ENCODE peak calls at places on chromosomes 4 and X, in four cellular contexts. R is astrocyte, A is tibial nerve, Z is tibial artery. C is an unnamed sample.

GRCh38 chrX:115229337-115229991 is 4.4 kb downstream of the LRCH2 start:
- DNase-seq in A (no peak), Z (no peak), R (no peak), C (no peak)

GRCh38 chr4:147368948-147369347 is 111.9 kb upstream of the EDNRA start:
- DNase-seq in R (peak; percentile 53), Z (no peak), A (no peak), C (no peak)

GRCh38 chrX:20620301-20620700 is 353.6 kb upstream of the RPS6KA3 start:
- DNase-seq in R (peak; percentile 79), Z (no peak), A (no peak), C (no peak)

GRCh38 chr4:27056281-27056680 is 195.6 kb downstream of the STIM2 start:
- DNase-seq in A (no peak), R (no peak), Z (no peak), C (no peak)

GRCh38 chrX:57453901-57454300 is 137.9 kb upstream of the ZXDB start:
- DNase-seq in R (no peak), Z (no peak), A (no peak), C (no peak)

GRCh38 chr4:47837582-47838294 is at the start of gene CORIN:
- DNase-seq in R (no peak), A (no peak), Z (peak; percentile 63), C (no peak)

GRCh38 chr4:27001398-27002164 is 140.9 kb downstream of the STIM2 start:
- DNase-seq in Z (no peak), R (no peak), A (no peak), C (no peak)

GRCh38 chr4:4880492-4880891 is 21.0 kb downstream of the MSX1 start:
- DNase-seq in A (no peak), R (no peak), Z (no peak), C (no peak)

GRCh38 chr4:37982736-37983135 is 22.5 kb downstream of the PTTG2 start:
- DNase-seq in R (no peak), Z (no peak), A (no peak), C (no peak)

GRCh38 chr4:53777244-53777984 is 186.1 kb upstream of the LNX1 start:
- DNase-seq in A (no peak), Z (no peak), R (peak; percentile 82), C (no peak)

GRCh38 chrX:12411831-12412230 is 273.6 kb downstream of the FRMPD4 start:
- DNase-seq in R (peak; percentile 16), Z (no peak), A (no peak), C (no peak)

GRCh38 chrX:12410523-12410922 is 272.2 kb downstream of the FRMPD4 start:
- DNase-seq in R (no peak), A (no peak), Z (no peak), C (no peak)

DNA sequence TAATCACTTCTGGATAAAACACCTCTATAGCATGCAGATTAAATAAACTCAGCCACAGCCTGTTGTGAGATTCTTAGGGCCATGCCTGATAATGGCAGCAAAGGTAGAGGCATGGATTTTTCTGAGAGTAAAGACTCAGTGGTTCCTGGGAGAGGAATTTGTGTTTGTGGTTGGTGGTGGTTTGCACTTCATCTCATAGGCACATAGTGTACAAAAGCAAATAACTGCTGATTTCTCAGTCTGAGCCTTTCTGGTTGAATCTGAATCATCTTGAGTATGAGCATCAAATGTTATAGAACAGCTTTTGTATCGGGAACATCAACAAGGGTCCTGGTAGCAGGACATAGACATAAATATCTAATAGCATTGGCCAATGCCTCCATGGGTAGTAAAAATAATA is 274.3 kb downstream of the FRMPD4 start:
- DNase-seq in R (no peak), Z (no peak), A (no peak), C (no peak)
- H3K27ac ChIP-seq in R (no peak overlapping the region), Z (no peak overlapping the region), A (no peak overlapping the region), C (no peak overlapping the region)

GRCh38 chr4:73718375-73719373 is 21.7 kb upstream of the CXCL8 start:
- DNase-seq in Z (no peak), A (no peak), R (peak; percentile 76), C (no peak)

GRCh38 chr4:73721419-73721818 is 18.9 kb upstream of the CXCL8 start:
- DNase-seq in Z (no peak), A (peak; percentile 52), R (peak; percentile 77), C (no peak)

GRCh38 chr4:73723029-73723428 is 17.3 kb upstream of the CXCL8 start:
- DNase-seq in Z (no peak), R (peak; percentile 55), A (no peak), C (no peak)

GRCh38 chr4:73723945-73724344 is 16.4 kb upstream of the CXCL8 start:
- DNase-seq in R (no peak), Z (no peak), A (no peak), C (no peak)

DNA sequence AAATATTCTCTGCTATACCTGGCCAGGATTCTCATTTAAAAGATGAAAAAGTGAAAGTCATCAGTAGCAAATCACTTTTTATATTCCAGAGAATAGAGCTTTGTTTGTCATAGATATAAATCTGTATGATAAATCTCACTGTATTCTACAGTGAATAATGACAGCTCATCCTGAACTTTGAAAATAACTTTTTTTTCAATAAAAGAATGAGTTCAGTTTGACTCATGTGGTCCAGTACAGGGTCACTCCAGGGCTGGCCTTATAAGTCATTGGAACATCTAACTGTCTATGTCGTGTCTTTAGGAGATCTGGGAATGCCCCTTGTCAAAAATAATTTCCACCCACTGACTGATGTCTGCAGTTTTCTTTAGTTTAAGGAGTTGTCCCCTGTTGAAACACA is 18.5 kb upstream of the CXCL8 start:
- DNase-seq in R (no peak), A (no peak), Z (no peak), C (no peak)
- H3K27ac ChIP-seq in R (no peak overlapping the region), A (no peak overlapping the region), Z (no peak overlapping the region), C (no peak overlapping the region)

GRCh38 chr4:93228021-93228420 is 600.5 kb upstream of the ATOH1 start:
- DNase-seq in R (no peak), Z (no peak), A (no peak), C (no peak)

GRCh38 chr4:93237526-93237925 is 591.0 kb upstream of the ATOH1 start:
- DNase-seq in Z (no peak), A (no peak), R (no peak), C (no peak)

GRCh38 chr4:93232883-93233282 is 595.7 kb upstream of the ATOH1 start:
- DNase-seq in A (no peak), R (no peak), Z (no peak), C (no peak)
- H3K27ac ChIP-seq in A (no peak overlapping the region), R (no peak overlapping the region), Z (no peak overlapping the region), C (no peak overlapping the region)

DNA sequence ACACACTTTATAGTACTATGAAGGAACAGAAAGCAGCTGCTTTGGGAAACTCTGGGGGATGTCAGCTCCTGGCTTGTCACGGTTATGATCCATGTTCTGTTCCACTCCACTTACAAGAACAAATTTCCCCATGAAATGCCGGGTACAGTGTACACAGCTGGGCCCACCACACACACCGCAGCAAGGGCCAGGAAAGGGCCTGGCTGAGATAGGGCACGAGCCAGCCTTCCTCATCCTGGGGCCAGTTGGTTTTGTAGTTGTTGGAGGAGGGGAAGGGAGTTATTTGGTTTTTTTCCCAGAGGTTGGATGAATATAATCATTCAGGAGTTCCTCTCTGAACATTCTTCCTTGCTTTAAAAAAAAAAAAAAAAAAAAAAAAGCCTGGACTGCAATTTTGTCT is 56.8 kb downstream of the SEPSECS start:
- DNase-seq in R (no peak), A (no peak), Z (no peak), C (no peak)
- H3K27ac ChIP-seq in R (no peak overlapping the region), A (no peak overlapping the region), Z (no peak overlapping the region), C (no peak overlapping the region)

DNA sequence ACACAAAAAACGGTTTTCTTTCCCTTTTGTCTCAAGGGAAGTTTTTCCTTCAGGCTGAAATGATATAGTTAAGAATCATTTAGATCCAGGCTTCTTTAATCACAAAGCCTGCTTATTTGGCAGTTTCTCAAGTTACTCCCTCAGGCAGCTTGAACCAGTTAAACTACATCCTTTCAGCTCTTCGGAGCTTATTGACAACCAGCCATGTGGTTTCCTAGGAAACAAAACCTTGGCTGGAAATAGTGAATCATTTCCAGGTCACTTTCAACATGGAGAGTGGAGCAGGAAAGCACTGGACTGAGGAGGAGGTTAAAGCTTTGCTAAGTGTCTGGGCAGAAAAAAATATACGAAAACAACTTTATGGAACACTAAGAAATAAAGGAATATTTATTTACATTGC is 23.0 kb upstream of the AASDH start:
- DNase-seq in A (peak; percentile 78), R (peak; percentile 97), Z (no peak), C (no peak)
- H3K27ac ChIP-seq in A (no peak overlapping the region), R (peak overlapping the region; percentile 89), Z (peak overlapping the region; percentile 60), C (no peak overlapping the region)

GRCh38 chrX:10800776-10801175 is 180.4 kb upstream of the MID1 start:
- DNase-seq in R (no peak), A (no peak), Z (no peak), C (no peak)
- H3K27ac ChIP-seq in R (no peak overlapping the region), A (no peak overlapping the region), Z (no peak overlapping the region), C (no peak overlapping the region)

GRCh38 chrX:9897761-9898161 is 69.4 kb upstream of the CLDN34 start:
- DNase-seq in R (peak; percentile 96), Z (no peak), A (peak; percentile 9), C (no peak)
- H3K27ac ChIP-seq in R (peak overlapping the region; percentile 88), Z (no peak overlapping the region), A (no peak overlapping the region), C (peak overlapping the region; percentile 42)

C was measured in substantia nigra.